ENCODE peak calls at places on chromosome 12, in eight cellular contexts. One of them, this sample, is unnamed.

GRCh38 chr12:50102186-50102585 is 1.6 kb upstream of the GPD1 start:
- DNase-seq in neural progenitor cell: no peak
- DNase-seq in tibial nerve: no peak
- DNase-seq in fibroblast of the conjunctiva: no peak
- DNase-seq in HEK293T: no peak
- DNase-seq in NCI-H1092 treated with DMSO at 0.1 percent for 48 hours: no peak
- DNase-seq in ACHN: no peak
- DNase-seq in aorta: no peak
- DNase-seq in this sample: no peak

GRCh38 chr12:93164103-93164880 is 213.4 kb upstream of the NUDT4 start:
- DNase-seq in neural progenitor cell: no peak
- DNase-seq in tibial nerve: no peak
- DNase-seq in fibroblast of the conjunctiva: no peak
- DNase-seq in HEK293T: no peak
- DNase-seq in NCI-H1092 treated with DMSO at 0.1 percent for 48 hours: no peak
- DNase-seq in ACHN: no peak
- DNase-seq in aorta: no peak
- DNase-seq in this sample: no peak

GRCh38 chr12:59396519-59396918 is 199.3 kb upstream of the SLC16A7 start:
- DNase-seq in neural progenitor cell: no peak
- DNase-seq in tibial nerve: no peak
- DNase-seq in fibroblast of the conjunctiva: no peak
- DNase-seq in HEK293T: no peak
- DNase-seq in NCI-H1092 treated with DMSO at 0.1 percent for 48 hours: no peak
- DNase-seq in ACHN: no peak
- DNase-seq in aorta: no peak
- DNase-seq in this sample: no peak

GRCh38 chr12:51863921-51864700 is 15.6 kb upstream of the FIGNL2 start:
- DNase-seq in neural progenitor cell: peak
- DNase-seq in tibial nerve: no peak
- DNase-seq in fibroblast of the conjunctiva: no peak
- DNase-seq in HEK293T: no peak
- DNase-seq in NCI-H1092 treated with DMSO at 0.1 percent for 48 hours: no peak
- DNase-seq in ACHN: peak
- DNase-seq in aorta: peak
- DNase-seq in this sample: no peak

GRCh38 chr12:55685671-55686070 is 22.0 kb downstream of the ITGA7 start:
- DNase-seq in neural progenitor cell: no peak
- DNase-seq in tibial nerve: no peak
- DNase-seq in fibroblast of the conjunctiva: no peak
- DNase-seq in HEK293T: no peak
- DNase-seq in NCI-H1092 treated with DMSO at 0.1 percent for 48 hours: no peak
- DNase-seq in ACHN: no peak
- DNase-seq in aorta: no peak
- DNase-seq in this sample: no peak

GRCh38 chr12:50174971-50175715 is 8.0 kb upstream of the CERS5 start:
- DNase-seq in neural progenitor cell: peak
- DNase-seq in tibial nerve: no peak
- DNase-seq in fibroblast of the conjunctiva: peak
- DNase-seq in HEK293T: peak
- DNase-seq in NCI-H1092 treated with DMSO at 0.1 percent for 48 hours: peak
- DNase-seq in ACHN: peak
- DNase-seq in aorta: no peak
- DNase-seq in this sample: no peak

GRCh38 chr12:49428652-49429549 is 61.6 kb downstream of the SPATS2 start:
- DNase-seq in neural progenitor cell: no peak
- DNase-seq in tibial nerve: no peak
- DNase-seq in fibroblast of the conjunctiva: peak
- DNase-seq in HEK293T: no peak
- DNase-seq in NCI-H1092 treated with DMSO at 0.1 percent for 48 hours: no peak
- DNase-seq in ACHN: peak
- DNase-seq in aorta: no peak
- DNase-seq in this sample: no peak

GRCh38 chr12:26135010-26135420 is 10.2 kb upstream of the BHLHE41 start:
- DNase-seq in neural progenitor cell: no peak
- DNase-seq in tibial nerve: no peak
- DNase-seq in fibroblast of the conjunctiva: peak
- DNase-seq in HEK293T: no peak
- DNase-seq in NCI-H1092 treated with DMSO at 0.1 percent for 48 hours: no peak
- DNase-seq in ACHN: peak
- DNase-seq in aorta: peak
- DNase-seq in this sample: no peak

GRCh38 chr12:23380419-23381100 is 568.9 kb downstream of the SOX5 start:
- DNase-seq in neural progenitor cell: no peak
- DNase-seq in tibial nerve: no peak
- DNase-seq in fibroblast of the conjunctiva: no peak
- DNase-seq in HEK293T: no peak
- DNase-seq in NCI-H1092 treated with DMSO at 0.1 percent for 48 hours: no peak
- DNase-seq in ACHN: no peak
- DNase-seq in aorta: no peak
- DNase-seq in this sample: no peak

GRCh38 chr12:78641837-78642423 is 222.6 kb upstream of the SYT1 start:
- DNase-seq in neural progenitor cell: no peak
- DNase-seq in tibial nerve: no peak
- DNase-seq in fibroblast of the conjunctiva: no peak
- DNase-seq in HEK293T: peak
- DNase-seq in NCI-H1092 treated with DMSO at 0.1 percent for 48 hours: no peak
- DNase-seq in ACHN: peak
- DNase-seq in aorta: no peak
- DNase-seq in this sample: no peak

GRCh38 chr12:108616941-108617858 is 16.5 kb downstream of the SELPLG start:
- DNase-seq in neural progenitor cell: no peak
- DNase-seq in tibial nerve: no peak
- DNase-seq in fibroblast of the conjunctiva: no peak
- DNase-seq in HEK293T: no peak
- DNase-seq in NCI-H1092 treated with DMSO at 0.1 percent for 48 hours: no peak
- DNase-seq in ACHN: peak
- DNase-seq in aorta: peak
- DNase-seq in this sample: peak

GRCh38 chr12:6936642-6937480 is 6.8 kb upstream of the RNU7-1 start:
- DNase-seq in neural progenitor cell: no peak
- DNase-seq in tibial nerve: no peak
- DNase-seq in fibroblast of the conjunctiva: no peak
- DNase-seq in HEK293T: no peak
- DNase-seq in NCI-H1092 treated with DMSO at 0.1 percent for 48 hours: no peak
- DNase-seq in ACHN: no peak
- DNase-seq in aorta: no peak
- DNase-seq in this sample: no peak

GRCh38 chr12:88921890-88922532 is 341.7 kb upstream of the KITLG start:
- DNase-seq in neural progenitor cell: no peak
- DNase-seq in tibial nerve: no peak
- DNase-seq in fibroblast of the conjunctiva: no peak
- DNase-seq in HEK293T: no peak
- DNase-seq in NCI-H1092 treated with DMSO at 0.1 percent for 48 hours: no peak
- DNase-seq in ACHN: no peak
- DNase-seq in aorta: no peak
- DNase-seq in this sample: no peak

GRCh38 chr12:77842430-77842829 is 11.7 kb downstream of the NAV3 start:
- DNase-seq in neural progenitor cell: no peak
- DNase-seq in tibial nerve: no peak
- DNase-seq in fibroblast of the conjunctiva: no peak
- DNase-seq in HEK293T: no peak
- DNase-seq in NCI-H1092 treated with DMSO at 0.1 percent for 48 hours: no peak
- DNase-seq in ACHN: no peak
- DNase-seq in aorta: no peak
- DNase-seq in this sample: no peak

GRCh38 chr12:106149096-106149784 is 10.5 kb upstream of the NUAK1 start:
- DNase-seq in neural progenitor cell: peak
- DNase-seq in tibial nerve: no peak
- DNase-seq in fibroblast of the conjunctiva: no peak
- DNase-seq in HEK293T: no peak
- DNase-seq in NCI-H1092 treated with DMSO at 0.1 percent for 48 hours: no peak
- DNase-seq in ACHN: peak
- DNase-seq in aorta: no peak
- DNase-seq in this sample: no peak

GRCh38 chr12:84817297-84817696 is 95.3 kb downstream of the SLC6A15 start:
- DNase-seq in neural progenitor cell: no peak
- DNase-seq in tibial nerve: no peak
- DNase-seq in fibroblast of the conjunctiva: no peak
- DNase-seq in HEK293T: no peak
- DNase-seq in NCI-H1092 treated with DMSO at 0.1 percent for 48 hours: no peak
- DNase-seq in ACHN: no peak
- DNase-seq in aorta: no peak
- DNase-seq in this sample: no peak

GRCh38 chr12:111766608-111767361 is at the start of gene ALDH2:
- DNase-seq in neural progenitor cell: peak
- DNase-seq in tibial nerve: peak
- DNase-seq in fibroblast of the conjunctiva: peak
- DNase-seq in HEK293T: peak
- DNase-seq in NCI-H1092 treated with DMSO at 0.1 percent for 48 hours: peak
- DNase-seq in ACHN: peak
- DNase-seq in aorta: peak
- DNase-seq in this sample: no peak

GRCh38 chr12:80777587-80777986 is 60.9 kb downstream of the MYF5 start:
- DNase-seq in neural progenitor cell: no peak
- DNase-seq in tibial nerve: no peak
- DNase-seq in fibroblast of the conjunctiva: no peak
- DNase-seq in HEK293T: no peak
- DNase-seq in NCI-H1092 treated with DMSO at 0.1 percent for 48 hours: no peak
- DNase-seq in ACHN: no peak
- DNase-seq in aorta: no peak
- DNase-seq in this sample: no peak

GRCh38 chr12:68863109-68863770 is 55.3 kb downstream of the MDM2 start:
- DNase-seq in neural progenitor cell: no peak
- DNase-seq in tibial nerve: no peak
- DNase-seq in fibroblast of the conjunctiva: no peak
- DNase-seq in HEK293T: no peak
- DNase-seq in NCI-H1092 treated with DMSO at 0.1 percent for 48 hours: no peak
- DNase-seq in ACHN: no peak
- DNase-seq in aorta: no peak
- DNase-seq in this sample: no peak

GRCh38 chr12:76199808-76200207 is 115.3 kb upstream of the NAP1L1 start:
- DNase-seq in neural progenitor cell: no peak
- DNase-seq in tibial nerve: no peak
- DNase-seq in fibroblast of the conjunctiva: peak
- DNase-seq in HEK293T: no peak
- DNase-seq in NCI-H1092 treated with DMSO at 0.1 percent for 48 hours: no peak
- DNase-seq in ACHN: no peak
- DNase-seq in aorta: no peak
- DNase-seq in this sample: no peak

GRCh38 chr12:124493809-124494750 is 73.3 kb downstream of the NCOR2 start:
- DNase-seq in neural progenitor cell: no peak
- DNase-seq in tibial nerve: no peak
- DNase-seq in fibroblast of the conjunctiva: no peak
- DNase-seq in HEK293T: no peak
- DNase-seq in NCI-H1092 treated with DMSO at 0.1 percent for 48 hours: no peak
- DNase-seq in ACHN: no peak
- DNase-seq in aorta: no peak
- DNase-seq in this sample: no peak